ENCODE peak calls at places on chromosomes 11 and 22, in four cellular contexts. H is IMR-90, W is upper lobe of left lung, E is psoas muscle. N is an unnamed sample.

GRCh38 chr22:30866216-30866615 is 102.4 kb downstream of the MORC2 start:
- DNase-seq in E (no peak), H (no peak), W (no peak), N (peak)

GRCh38 chr11:111815489-111815888 is 49.3 kb upstream of the PPP2R1B start:
- DNase-seq in H (peak), E (no peak), W (no peak), N (no peak)

GRCh38 chr11:9138133-9138453 is 46.7 kb upstream of the SCUBE2 start:
- DNase-seq in H (no peak), E (no peak), W (no peak), N (no peak)

GRCh38 chr22:46866591-46866990 is 104.1 kb downstream of the TBC1D22A start:
- DNase-seq in W (no peak), H (peak), E (no peak), N (no peak)

GRCh38 chr22:19740586-19740985 is 17.2 kb downstream of the GP1BB start:
- DNase-seq in H (no peak), E (no peak), W (no peak), N (no peak)

GRCh38 chr11:64724863-64725535 is 2.0 kb upstream of the NRXN2 start:
- DNase-seq in H (no peak), E (no peak), W (no peak), N (no peak)

GRCh38 chr11:29002816-29003215 is 894.6 kb downstream of the METTL15 start:
- DNase-seq in H (no peak), E (no peak), W (no peak), N (no peak)

GRCh38 chr11:94032725-94033124 is 11.6 kb downstream of the HEPHL1 start:
- DNase-seq in W (no peak), H (no peak), E (no peak), N (no peak)

GRCh38 chr11:134050541-134051383 is 18.1 kb upstream of the JAM3 start:
- DNase-seq in E (peak), W (peak), H (peak), N (no peak)

GRCh38 chr11:46120361-46120710 is 918 bp downstream of the PHF21A start:
- DNase-seq in E (peak), H (no peak), W (no peak), N (no peak)

GRCh38 chr22:26476705-26477340 is 6.8 kb downstream of the HPS4 start:
- DNase-seq in E (no peak), H (peak), W (no peak), N (no peak)

GRCh38 chr11:556857-557256 is 3.7 kb downstream of the LMNTD2 start:
- DNase-seq in E (no peak), H (no peak), W (no peak), N (no peak)

GRCh38 chr11:1450958-1451710 is 35.4 kb downstream of the MOB2 start:
- DNase-seq in E (no peak), W (no peak), H (no peak), N (no peak)

GRCh38 chr11:112656772-112657428 is 304.3 kb upstream of the NCAM1 start:
- DNase-seq in W (no peak), H (peak), E (peak), N (no peak)

GRCh38 chr11:28969832-28970231 is 861.6 kb downstream of the METTL15 start:
- DNase-seq in E (no peak), H (no peak), W (no peak), N (no peak)

GRCh38 chr11:118008271-118008903 is 22.2 kb downstream of the IL10RA start:
- DNase-seq in E (no peak), W (no peak), H (no peak), N (no peak)

GRCh38 chr22:44182591-44183588 is 2.2 kb downstream of the PARVG start:
- DNase-seq in E (peak), H (no peak), W (peak), N (no peak)

GRCh38 chr22:33923033-33923432 is 2.8 kb upstream of the LARGE1 start:
- DNase-seq in W (no peak), H (peak), E (no peak), N (no peak)

GRCh38 chr22:32622004-32622761 is 147.6 kb downstream of the FBXO7 start:
- DNase-seq in W (peak), H (peak), E (peak), N (no peak)

GRCh38 chr11:69498614-69499175 is 17.2 kb downstream of the LINC01488 start:
- DNase-seq in W (no peak), E (peak), H (no peak), N (no peak)

GRCh38 chr11:1453611-1454386 is 32.8 kb downstream of the MOB2 start:
- DNase-seq in E (no peak), W (peak), H (no peak), N (no peak)

GRCh38 chr11:86449993-86450629 is 75.4 kb downstream of the CCDC81 start:
- DNase-seq in H (no peak), W (no peak), E (no peak), N (no peak)

GRCh38 chr11:86444981-86445380 is 70.3 kb downstream of the CCDC81 start:
- DNase-seq in E (no peak), H (no peak), W (no peak), N (no peak)

GRCh38 chr11:86446163-86446923 is 71.7 kb downstream of the CCDC81 start:
- DNase-seq in E (no peak), H (no peak), W (no peak), N (no peak)

GRCh38 chr11:86446924-86447285 is 72.2 kb downstream of the CCDC81 start:
- DNase-seq in W (no peak), E (no peak), H (no peak), N (no peak)

DNA sequence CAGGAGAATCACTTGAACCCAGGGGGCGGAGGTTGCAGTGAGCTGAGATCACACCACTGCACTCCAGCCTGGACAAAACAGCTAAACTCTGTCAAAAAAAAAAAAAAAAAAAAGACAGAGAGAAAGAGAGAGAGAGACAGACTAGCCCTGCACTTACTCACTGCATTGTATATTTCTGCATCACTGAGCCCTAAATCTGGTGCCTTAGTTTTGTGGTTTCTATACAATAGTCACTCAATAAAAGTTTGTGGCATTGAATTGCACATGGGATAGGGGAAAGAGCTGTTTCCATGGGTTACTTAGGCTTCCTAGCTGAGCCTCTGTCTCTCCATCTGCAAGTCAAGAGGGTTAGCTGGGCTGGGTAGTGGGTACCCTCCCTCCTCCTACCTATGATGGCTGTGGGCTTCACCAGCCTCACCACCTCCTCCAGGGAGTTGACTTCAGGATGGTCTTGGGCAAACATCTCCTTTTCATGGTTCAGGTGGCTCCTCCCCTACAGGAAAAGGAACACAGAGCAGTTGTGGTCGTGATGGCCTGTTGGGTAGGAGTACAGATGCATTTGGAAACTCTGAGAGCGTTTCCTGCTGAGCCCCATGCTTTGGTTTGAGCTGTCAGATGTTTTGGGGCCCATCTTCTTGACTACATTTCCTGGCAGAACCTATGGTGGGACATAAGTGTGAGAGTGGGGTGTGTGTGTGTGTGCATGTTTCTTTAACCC is 73.2 kb downstream of the CCDC81 start:
- DNase-seq in W (no peak), H (no peak), E (no peak), N (no peak)
- TF ChIP-seq CTCF in W (no peak), H (no peak), E (no peak), N (no peak)

DNA sequence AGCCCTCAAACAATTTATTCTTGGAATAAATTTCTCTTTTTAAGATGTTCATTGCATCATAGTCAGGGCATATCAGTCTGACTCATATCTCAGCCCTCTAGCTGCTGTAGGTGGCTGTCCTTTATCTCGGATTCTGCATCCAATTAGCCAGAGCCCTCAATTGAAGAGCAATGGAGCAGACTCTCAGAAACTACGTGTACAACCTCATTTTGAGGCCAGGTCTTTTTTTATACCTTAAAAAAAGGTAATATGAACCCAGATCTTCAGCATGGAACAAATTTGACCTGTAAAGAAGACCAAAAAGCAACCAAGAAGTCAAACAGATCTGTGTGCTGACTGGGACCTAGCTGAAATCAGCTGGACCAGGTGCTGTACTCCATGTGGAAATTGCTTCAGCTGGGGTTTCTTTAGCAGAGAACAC is 8.7 kb downstream of the OR52A5 start:
- DNase-seq in E (no peak), H (peak), W (no peak), N (no peak)
- TF ChIP-seq CTCF in E (no peak), H (peak), W (no peak), N (no peak)

DNA sequence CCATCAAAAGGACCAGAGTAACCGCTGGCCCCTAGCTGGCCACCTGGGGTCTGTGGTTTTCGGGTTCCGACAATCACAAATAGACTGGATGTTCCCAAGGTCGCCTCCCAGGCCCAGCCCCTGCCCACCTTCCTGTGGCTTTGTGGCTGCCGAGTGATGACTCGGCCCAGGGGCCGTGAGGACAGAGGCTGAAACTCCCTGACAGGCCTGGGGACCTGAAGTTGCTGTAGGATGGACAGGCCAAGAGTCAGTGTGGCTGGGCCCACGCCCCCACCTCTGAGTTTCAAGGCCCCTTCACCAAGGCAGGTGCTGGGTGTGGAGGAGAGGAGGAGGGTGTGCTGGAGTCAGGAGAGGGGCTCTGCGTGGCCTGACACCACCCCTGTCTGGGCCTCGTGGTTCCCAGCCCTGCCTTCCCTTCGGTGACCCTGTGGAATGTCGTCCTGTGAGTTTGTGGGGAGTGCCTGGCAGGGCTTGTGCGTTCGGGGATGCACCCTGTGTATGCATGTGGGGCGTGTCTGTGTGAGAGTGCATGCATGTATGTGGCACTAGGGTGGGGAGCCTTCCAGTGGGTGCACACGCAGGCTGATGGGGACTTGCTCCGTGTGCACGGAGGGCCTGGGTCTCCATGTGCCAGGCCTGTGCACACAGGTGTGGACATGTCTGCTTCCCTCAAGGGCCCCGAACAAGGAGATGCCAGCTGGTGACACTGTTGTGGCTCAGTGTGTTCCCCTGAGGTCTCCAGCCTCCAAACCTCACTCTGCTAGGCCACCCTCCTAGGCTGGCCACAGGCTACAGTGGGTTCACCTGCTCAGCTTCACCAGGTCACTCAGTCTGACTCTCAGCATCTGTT is 8.4 kb upstream of the MGAT3 start:
- DNase-seq in H (no peak), E (no peak), W (no peak), N (no peak)
- TF ChIP-seq CTCF in H (no peak), E (no peak), W (no peak), N (no peak)

GRCh38 chr11:43935131-43935979 is 7.1 kb upstream of the C11orf96 start:
- DNase-seq in E (no peak), H (no peak), W (no peak), N (no peak)

GRCh38 chr11:43934359-43935130 is 7.9 kb upstream of the C11orf96 start:
- DNase-seq in H (no peak), W (no peak), E (no peak), N (no peak)

GRCh38 chr11:43941257-43941879 is 1.1 kb upstream of the C11orf96 start:
- DNase-seq in W (no peak), E (no peak), H (peak), N (no peak)

GRCh38 chr11:43936081-43936480 is 6.4 kb upstream of the C11orf96 start:
- DNase-seq in H (no peak), E (no peak), W (no peak), N (no peak)

GRCh38 chr11:43937434-43938411 is 4.7 kb upstream of the C11orf96 start:
- DNase-seq in H (peak), E (no peak), W (no peak), N (no peak)
- TF ChIP-seq CTCF in H (no peak), E (no peak), W (peak), N (peak)

N was measured in type B pancreatic cell.